ENCODE peak calls at places on chromosome 12, in seven cellular contexts. B, D, J, L, Q, E and H are unnamed samples.

GRCh38 chr12:119006749-119007148 is 25.4 kb downstream of the SRRM4 start:
- DNase-seq in B (peak; percentile 96), D (no peak), J (no peak), L (no peak), Q (no peak), E (no peak), H (no peak)

GRCh38 chr12:94832780-94833760 is 170.4 kb downstream of the NDUFA12 start:
- DNase-seq in B (peak; percentile 42), D (no peak), J (no peak), L (peak; percentile 1), Q (peak; percentile 36), E (no peak), H (no peak)

GRCh38 chr12:107330901-107331431 is 237.6 kb upstream of the CRY1 start:
- DNase-seq in B (peak; percentile 45), D (no peak), J (no peak), L (no peak), Q (no peak), E (no peak), H (no peak)

GRCh38 chr12:51270067-51270846 is at the start of gene SMAGP:
- DNase-seq in B (peak; percentile 76), D (peak; percentile 78), J (no peak), L (peak; percentile 21), Q (peak; percentile 46), E (no peak), H (no peak)

GRCh38 chr12:89140580-89141236 is 211.6 kb downstream of the DUSP6 start:
- DNase-seq in B (no peak), D (no peak), J (no peak), L (peak; percentile 61), Q (peak; percentile 59), E (no peak), H (no peak)

GRCh38 chr12:79988368-79988767 is 53.5 kb upstream of the PPP1R12A start:
- DNase-seq in B (no peak), D (no peak), J (no peak), L (peak; percentile 41), Q (peak; percentile 81), E (no peak), H (no peak)

GRCh38 chr12:123972448-123973401 is at the start of the genes CCDC92 and ZNF664:
- DNase-seq in B (peak; percentile 96), D (peak; percentile 96), J (peak; percentile 76), L (peak; percentile 90), Q (peak; percentile 88), E (peak; percentile 76), H (peak; percentile 80)

GRCh38 chr12:38116968-38117367 is 199.6 kb upstream of the ALG10B start:
- DNase-seq in B (no peak), D (no peak), J (no peak), L (no peak), Q (no peak), E (no peak), H (no peak)

GRCh38 chr12:118980407-118981014 is 830 bp upstream of the SRRM4 start:
- DNase-seq in B (peak; percentile 93), D (no peak), J (no peak), L (no peak), Q (no peak), E (no peak), H (no peak)

GRCh38 chr12:52361553-52361952 is 5.7 kb downstream of the KRT85 start:
- DNase-seq in B (no peak), D (no peak), J (no peak), L (no peak), Q (no peak), E (no peak), H (no peak)

GRCh38 chr12:51777457-51777856 is 71.1 kb downstream of the FIGNL2 start:
- DNase-seq in B (peak; percentile 79), D (no peak), J (no peak), L (no peak), Q (no peak), E (no peak), H (no peak)

GRCh38 chr12:98126637-98127335 is 388.6 kb upstream of the TMPO start:
- DNase-seq in B (no peak), D (no peak), J (no peak), L (no peak), Q (no peak), E (no peak), H (no peak)

GRCh38 chr12:96255077-96255476 is 60.9 kb downstream of the ELK3 start:
- DNase-seq in B (no peak), D (no peak), J (no peak), L (peak; percentile 57), Q (peak; percentile 57), E (no peak), H (no peak)

GRCh38 chr12:74780458-74781241 is 243.0 kb downstream of the ATXN7L3B start:
- DNase-seq in B (peak; percentile 76), D (no peak), J (no peak), L (peak; percentile 46), Q (peak; percentile 84), E (no peak), H (no peak)

GRCh38 chr12:119528241-119528640 is 65.3 kb upstream of the TMEM233 start:
- DNase-seq in B (no peak), D (no peak), J (no peak), L (no peak), Q (peak; percentile 9), E (no peak), H (no peak)

GRCh38 chr12:94644622-94645021 is 5.7 kb downstream of the TMCC3 start:
- DNase-seq in B (no peak), D (no peak), J (no peak), L (peak; percentile 49), Q (peak; percentile 88), E (no peak), H (no peak)

GRCh38 chr12:63919758-63920157 is 75.3 kb downstream of the SRGAP1 start:
- DNase-seq in B (no peak), D (no peak), J (no peak), L (peak; percentile 20), Q (no peak), E (no peak), H (no peak)
- H3K27ac ChIP-seq in B (no peak overlapping the region), D (no peak overlapping the region), J (no peak overlapping the region), L (peak overlapping the region; percentile 57), Q (peak overlapping the region; percentile 89), E (no peak overlapping the region), H (no peak overlapping the region)

DNA sequence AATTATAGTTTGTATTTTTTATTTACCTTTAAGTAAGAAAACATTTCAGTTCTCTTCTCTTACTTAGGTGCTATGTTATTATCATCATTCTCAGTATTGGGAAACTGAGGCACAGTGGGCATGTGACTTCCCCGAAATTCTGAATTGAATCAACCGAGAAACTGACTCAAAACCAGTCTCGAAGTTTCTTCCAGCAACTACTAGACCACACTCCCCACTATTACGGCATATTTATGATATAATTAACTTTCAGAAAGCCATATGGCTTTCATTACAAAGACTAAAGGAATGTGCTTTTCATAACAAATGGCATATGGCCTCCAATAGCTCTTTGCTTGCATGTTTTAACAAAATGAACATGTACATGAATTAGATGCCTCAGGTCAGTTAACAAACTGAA is 182.8 kb upstream of the SLC38A2 start:
- DNase-seq in B (no peak), D (no peak), J (no peak), L (peak; percentile 94), Q (peak; percentile 91), E (no peak), H (peak; percentile 76)
- H3K27ac ChIP-seq in B (no peak overlapping the region), D (no peak overlapping the region), J (peak overlapping the region; percentile 81), L (peak overlapping the region; percentile 71), Q (peak overlapping the region; percentile 91), E (no peak overlapping the region), H (peak overlapping the region; percentile 90)

GRCh38 chr12:22719745-22720144 is 94.8 kb downstream of the ETNK1 start:
- DNase-seq in B (no peak), D (no peak), J (no peak), L (no peak), Q (no peak), E (no peak), H (no peak)

GRCh38 chr12:22722081-22722480 is 97.1 kb downstream of the ETNK1 start:
- DNase-seq in B (no peak), D (no peak), J (no peak), L (no peak), Q (no peak), E (no peak), H (no peak)

GRCh38 chr12:22722779-22723178 is 97.8 kb downstream of the ETNK1 start:
- DNase-seq in B (no peak), D (no peak), J (no peak), L (no peak), Q (no peak), E (no peak), H (no peak)
- H3K27ac ChIP-seq in B (no peak overlapping the region), D (no peak overlapping the region), J (no peak overlapping the region), L (no peak overlapping the region), Q (no peak overlapping the region), E (no peak overlapping the region), H (no peak overlapping the region)

GRCh38 chr12:56101045-56101444 is 3.3 kb upstream of the PA2G4 start:
- DNase-seq in B (no peak), D (no peak), J (no peak), L (no peak), Q (no peak), E (no peak), H (no peak)

GRCh38 chr12:56104109-56104814 is at the start of gene PA2G4:
- DNase-seq in B (peak; percentile 99), D (peak; percentile 100), J (peak; percentile 89), L (peak; percentile 98), Q (peak; percentile 99), E (peak; percentile 99), H (peak; percentile 97)

GRCh38 chr12:56103823-56104108 is 593 bp upstream of the PA2G4 start:
- DNase-seq in B (no peak), D (no peak), J (no peak), L (no peak), Q (no peak), E (no peak), H (no peak)

GRCh38 chr12:56103066-56103711 is 1.2 kb upstream of the PA2G4 start:
- DNase-seq in B (no peak), D (no peak), J (no peak), L (no peak), Q (no peak), E (no peak), H (no peak)

GRCh38 chr12:56102683-56103065 is 1.7 kb upstream of the PA2G4 start:
- DNase-seq in B (no peak), D (no peak), J (no peak), L (no peak), Q (no peak), E (no peak), H (no peak)
- H3K27ac ChIP-seq in B (no peak overlapping the region), D (no peak overlapping the region), J (no peak overlapping the region), L (no peak overlapping the region), Q (no peak overlapping the region), E (no peak overlapping the region), H (no peak overlapping the region)

DNA sequence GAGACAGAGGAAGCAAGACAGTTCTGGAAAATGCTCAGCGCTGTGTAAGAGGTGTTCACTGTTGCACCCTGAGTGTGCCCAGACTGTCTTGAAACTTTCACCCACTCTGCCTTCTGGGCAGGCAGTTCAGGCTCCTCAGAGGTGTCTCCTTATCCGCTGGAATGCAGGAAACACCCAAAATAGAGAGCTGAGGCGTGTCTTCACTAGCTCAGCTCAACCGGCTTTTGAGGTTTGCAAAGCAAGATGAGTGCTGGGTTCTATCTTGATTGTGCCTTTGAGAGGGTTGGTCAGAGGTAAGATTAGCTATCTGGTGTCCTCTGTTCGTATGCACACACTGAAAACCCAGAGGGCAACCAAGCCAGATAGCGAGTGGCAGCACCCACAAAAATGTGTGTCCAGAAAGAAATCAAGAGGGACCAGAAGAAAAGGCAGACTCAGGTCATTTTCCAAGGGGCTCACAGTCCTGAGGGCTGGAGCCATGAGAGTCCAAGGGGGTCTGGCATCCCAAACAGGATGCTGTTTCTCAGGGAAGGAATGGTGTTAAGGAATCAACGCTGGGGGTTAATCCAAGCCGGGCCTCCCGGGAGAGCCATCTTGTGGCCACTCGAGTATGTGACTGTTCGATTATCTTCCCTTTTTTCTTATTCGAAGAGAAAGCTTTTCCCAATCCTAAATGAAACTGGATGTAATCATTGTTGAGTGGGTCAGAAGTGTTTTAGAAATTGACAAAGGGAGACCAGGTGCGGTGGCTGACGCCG is 47.1 kb downstream of the TBX3 start:
- DNase-seq in B (peak; percentile 10), D (no peak), J (no peak), L (peak; percentile 19), Q (no peak), E (no peak), H (no peak)
- H3K27ac ChIP-seq in B (no peak overlapping the region), D (no peak overlapping the region), J (no peak overlapping the region), L (no peak overlapping the region), Q (no peak overlapping the region), E (no peak overlapping the region), H (no peak overlapping the region)